ENCODE peak calls at places on chromosomes 5 and 9, in ten cellular contexts. One of them, this sample, is unnamed.

GRCh38 chr9:128420651-128421473 is at the start of gene CERCAM:
- DNase-seq in RWPE1: peak
- DNase-seq in endothelial cell: peak
- DNase-seq in stimulated activated CD8-positive, alpha-beta memory T cell treated with anti-CD3 and anti-CD28 coated beads, Interleukin-4, amount 100 ng/mL, for 48 hours: peak
- DNase-seq in NCI-H1417: no peak
- DNase-seq in left cardiac atrium: peak
- DNase-seq in NCI-H2029: no peak
- DNase-seq in activated CD8-positive, alpha-beta memory T cell treated with anti-CD3 and anti-CD28 coated beads, Interleukin-2, amount 50 U/mL, for 4 hours: peak
- DNase-seq in IMR-90: peak
- DNase-seq in effector CD8-positive, alpha-beta T cell: peak
- DNase-seq in this sample: peak

GRCh38 chr9:86485359-86485758 is 131.1 kb upstream of the TUT7 start:
- DNase-seq in IMR-90: no peak
- DNase-seq in RWPE1: no peak
- DNase-seq in endothelial cell: no peak
- DNase-seq in effector CD8-positive, alpha-beta T cell: no peak
- DNase-seq in stimulated activated CD8-positive, alpha-beta memory T cell treated with anti-CD3 and anti-CD28 coated beads, Interleukin-4, amount 100 ng/mL, for 48 hours: peak
- DNase-seq in NCI-H1417: no peak
- DNase-seq in left cardiac atrium: no peak
- DNase-seq in NCI-H2029: no peak
- DNase-seq in activated CD8-positive, alpha-beta memory T cell treated with anti-CD3 and anti-CD28 coated beads, Interleukin-2, amount 50 U/mL, for 4 hours: no peak
- DNase-seq in this sample: no peak

GRCh38 chr5:44331471-44332079 is 57.6 kb downstream of the FGF10 start:
- DNase-seq in IMR-90: no peak
- DNase-seq in stimulated activated CD8-positive, alpha-beta memory T cell treated with anti-CD3 and anti-CD28 coated beads, Interleukin-4, amount 100 ng/mL, for 48 hours: no peak
- DNase-seq in NCI-H1417: no peak
- DNase-seq in activated CD8-positive, alpha-beta memory T cell treated with anti-CD3 and anti-CD28 coated beads, Interleukin-2, amount 50 U/mL, for 4 hours: no peak
- DNase-seq in NCI-H2029: no peak
- DNase-seq in endothelial cell: no peak
- DNase-seq in RWPE1: no peak
- DNase-seq in effector CD8-positive, alpha-beta T cell: no peak
- DNase-seq in left cardiac atrium: no peak
- DNase-seq in this sample: no peak

GRCh38 chr5:125198270-125198974 is 452.0 kb upstream of the ZNF608 start:
- DNase-seq in effector CD8-positive, alpha-beta T cell: no peak
- DNase-seq in activated CD8-positive, alpha-beta memory T cell treated with anti-CD3 and anti-CD28 coated beads, Interleukin-2, amount 50 U/mL, for 4 hours: no peak
- DNase-seq in stimulated activated CD8-positive, alpha-beta memory T cell treated with anti-CD3 and anti-CD28 coated beads, Interleukin-4, amount 100 ng/mL, for 48 hours: no peak
- DNase-seq in NCI-H1417: peak
- DNase-seq in endothelial cell: peak
- DNase-seq in RWPE1: no peak
- DNase-seq in IMR-90: peak
- DNase-seq in NCI-H2029: peak
- DNase-seq in left cardiac atrium: peak
- DNase-seq in this sample: no peak

GRCh38 chr5:58898538-58898937 is 315.7 kb downstream of the RAB3C start:
- DNase-seq in IMR-90: no peak
- DNase-seq in stimulated activated CD8-positive, alpha-beta memory T cell treated with anti-CD3 and anti-CD28 coated beads, Interleukin-4, amount 100 ng/mL, for 48 hours: no peak
- DNase-seq in RWPE1: no peak
- DNase-seq in endothelial cell: no peak
- DNase-seq in NCI-H2029: no peak
- DNase-seq in left cardiac atrium: no peak
- DNase-seq in activated CD8-positive, alpha-beta memory T cell treated with anti-CD3 and anti-CD28 coated beads, Interleukin-2, amount 50 U/mL, for 4 hours: no peak
- DNase-seq in effector CD8-positive, alpha-beta T cell: no peak
- DNase-seq in NCI-H1417: no peak
- DNase-seq in this sample: no peak

GRCh38 chr9:80070071-80070742 is 498.4 kb downstream of the TLE4 start:
- DNase-seq in NCI-H1417: no peak
- DNase-seq in endothelial cell: no peak
- DNase-seq in stimulated activated CD8-positive, alpha-beta memory T cell treated with anti-CD3 and anti-CD28 coated beads, Interleukin-4, amount 100 ng/mL, for 48 hours: no peak
- DNase-seq in left cardiac atrium: no peak
- DNase-seq in effector CD8-positive, alpha-beta T cell: no peak
- DNase-seq in RWPE1: no peak
- DNase-seq in IMR-90: no peak
- DNase-seq in NCI-H2029: no peak
- DNase-seq in activated CD8-positive, alpha-beta memory T cell treated with anti-CD3 and anti-CD28 coated beads, Interleukin-2, amount 50 U/mL, for 4 hours: no peak
- DNase-seq in this sample: no peak

GRCh38 chr5:105952875-105953274 is 1717.9 kb downstream of the EFNA5 start:
- DNase-seq in RWPE1: no peak
- DNase-seq in endothelial cell: no peak
- DNase-seq in activated CD8-positive, alpha-beta memory T cell treated with anti-CD3 and anti-CD28 coated beads, Interleukin-2, amount 50 U/mL, for 4 hours: no peak
- DNase-seq in effector CD8-positive, alpha-beta T cell: no peak
- DNase-seq in IMR-90: peak
- DNase-seq in left cardiac atrium: no peak
- DNase-seq in NCI-H2029: peak
- DNase-seq in stimulated activated CD8-positive, alpha-beta memory T cell treated with anti-CD3 and anti-CD28 coated beads, Interleukin-4, amount 100 ng/mL, for 48 hours: no peak
- DNase-seq in NCI-H1417: peak
- DNase-seq in this sample: no peak

GRCh38 chr5:156991714-156992113 is 28.7 kb upstream of the TIMD4 start:
- DNase-seq in IMR-90: no peak
- DNase-seq in stimulated activated CD8-positive, alpha-beta memory T cell treated with anti-CD3 and anti-CD28 coated beads, Interleukin-4, amount 100 ng/mL, for 48 hours: no peak
- DNase-seq in left cardiac atrium: no peak
- DNase-seq in NCI-H1417: no peak
- DNase-seq in endothelial cell: no peak
- DNase-seq in activated CD8-positive, alpha-beta memory T cell treated with anti-CD3 and anti-CD28 coated beads, Interleukin-2, amount 50 U/mL, for 4 hours: no peak
- DNase-seq in NCI-H2029: no peak
- DNase-seq in effector CD8-positive, alpha-beta T cell: no peak
- DNase-seq in RWPE1: no peak
- DNase-seq in this sample: no peak

GRCh38 chr5:115179959-115180709 is 10.4 kb upstream of the TRIM36 start:
- DNase-seq in endothelial cell: peak
- DNase-seq in IMR-90: peak
- DNase-seq in stimulated activated CD8-positive, alpha-beta memory T cell treated with anti-CD3 and anti-CD28 coated beads, Interleukin-4, amount 100 ng/mL, for 48 hours: peak
- DNase-seq in activated CD8-positive, alpha-beta memory T cell treated with anti-CD3 and anti-CD28 coated beads, Interleukin-2, amount 50 U/mL, for 4 hours: peak
- DNase-seq in NCI-H1417: peak
- DNase-seq in RWPE1: peak
- DNase-seq in left cardiac atrium: no peak
- DNase-seq in NCI-H2029: peak
- DNase-seq in effector CD8-positive, alpha-beta T cell: no peak
- DNase-seq in this sample: no peak

GRCh38 chr5:13660072-13660471 is 284.4 kb downstream of the DNAH5 start:
- DNase-seq in RWPE1: no peak
- DNase-seq in stimulated activated CD8-positive, alpha-beta memory T cell treated with anti-CD3 and anti-CD28 coated beads, Interleukin-4, amount 100 ng/mL, for 48 hours: no peak
- DNase-seq in NCI-H1417: no peak
- DNase-seq in endothelial cell: no peak
- DNase-seq in IMR-90: peak
- DNase-seq in effector CD8-positive, alpha-beta T cell: no peak
- DNase-seq in NCI-H2029: no peak
- DNase-seq in activated CD8-positive, alpha-beta memory T cell treated with anti-CD3 and anti-CD28 coated beads, Interleukin-2, amount 50 U/mL, for 4 hours: no peak
- DNase-seq in left cardiac atrium: no peak
- DNase-seq in this sample: no peak

GRCh38 chr5:154214236-154215106 is 23.9 kb downstream of the GALNT10 start:
- DNase-seq in left cardiac atrium: no peak
- DNase-seq in activated CD8-positive, alpha-beta memory T cell treated with anti-CD3 and anti-CD28 coated beads, Interleukin-2, amount 50 U/mL, for 4 hours: no peak
- DNase-seq in endothelial cell: no peak
- DNase-seq in RWPE1: peak
- DNase-seq in stimulated activated CD8-positive, alpha-beta memory T cell treated with anti-CD3 and anti-CD28 coated beads, Interleukin-4, amount 100 ng/mL, for 48 hours: no peak
- DNase-seq in NCI-H2029: no peak
- DNase-seq in NCI-H1417: no peak
- DNase-seq in effector CD8-positive, alpha-beta T cell: no peak
- DNase-seq in IMR-90: peak
- DNase-seq in this sample: no peak

GRCh38 chr5:138352722-138353549 is 451 bp downstream of the KDM3B start:
- DNase-seq in RWPE1: peak
- DNase-seq in activated CD8-positive, alpha-beta memory T cell treated with anti-CD3 and anti-CD28 coated beads, Interleukin-2, amount 50 U/mL, for 4 hours: peak
- DNase-seq in IMR-90: peak
- DNase-seq in NCI-H1417: peak
- DNase-seq in stimulated activated CD8-positive, alpha-beta memory T cell treated with anti-CD3 and anti-CD28 coated beads, Interleukin-4, amount 100 ng/mL, for 48 hours: peak
- DNase-seq in left cardiac atrium: peak
- DNase-seq in NCI-H2029: no peak
- DNase-seq in effector CD8-positive, alpha-beta T cell: peak
- DNase-seq in endothelial cell: peak
- DNase-seq in this sample: peak

GRCh38 chr5:112228672-112229071 is 190.4 kb downstream of the EPB41L4A start:
- DNase-seq in stimulated activated CD8-positive, alpha-beta memory T cell treated with anti-CD3 and anti-CD28 coated beads, Interleukin-4, amount 100 ng/mL, for 48 hours: no peak
- DNase-seq in RWPE1: peak
- DNase-seq in NCI-H1417: no peak
- DNase-seq in activated CD8-positive, alpha-beta memory T cell treated with anti-CD3 and anti-CD28 coated beads, Interleukin-2, amount 50 U/mL, for 4 hours: no peak
- DNase-seq in left cardiac atrium: peak
- DNase-seq in effector CD8-positive, alpha-beta T cell: no peak
- DNase-seq in NCI-H2029: peak
- DNase-seq in IMR-90: peak
- DNase-seq in endothelial cell: no peak
- DNase-seq in this sample: peak

GRCh38 chr5:105034335-105034734 is 1471.7 kb upstream of the NUDT12 start:
- DNase-seq in effector CD8-positive, alpha-beta T cell: no peak
- DNase-seq in endothelial cell: no peak
- DNase-seq in stimulated activated CD8-positive, alpha-beta memory T cell treated with anti-CD3 and anti-CD28 coated beads, Interleukin-4, amount 100 ng/mL, for 48 hours: no peak
- DNase-seq in NCI-H2029: no peak
- DNase-seq in activated CD8-positive, alpha-beta memory T cell treated with anti-CD3 and anti-CD28 coated beads, Interleukin-2, amount 50 U/mL, for 4 hours: no peak
- DNase-seq in RWPE1: no peak
- DNase-seq in left cardiac atrium: no peak
- DNase-seq in IMR-90: no peak
- DNase-seq in NCI-H1417: no peak
- DNase-seq in this sample: no peak

GRCh38 chr9:37840560-37841194 is 40.1 kb downstream of the DCAF10 start:
- DNase-seq in endothelial cell: no peak
- DNase-seq in NCI-H1417: no peak
- DNase-seq in RWPE1: peak
- DNase-seq in NCI-H2029: no peak
- DNase-seq in stimulated activated CD8-positive, alpha-beta memory T cell treated with anti-CD3 and anti-CD28 coated beads, Interleukin-4, amount 100 ng/mL, for 48 hours: peak
- DNase-seq in left cardiac atrium: no peak
- DNase-seq in activated CD8-positive, alpha-beta memory T cell treated with anti-CD3 and anti-CD28 coated beads, Interleukin-2, amount 50 U/mL, for 4 hours: no peak
- DNase-seq in IMR-90: peak
- DNase-seq in effector CD8-positive, alpha-beta T cell: no peak
- DNase-seq in this sample: no peak

GRCh38 chr5:112862085-112862484 is 998 bp downstream of the SRP19 start:
- DNase-seq in left cardiac atrium: no peak
- DNase-seq in NCI-H1417: no peak
- DNase-seq in NCI-H2029: no peak
- DNase-seq in activated CD8-positive, alpha-beta memory T cell treated with anti-CD3 and anti-CD28 coated beads, Interleukin-2, amount 50 U/mL, for 4 hours: no peak
- DNase-seq in effector CD8-positive, alpha-beta T cell: no peak
- DNase-seq in RWPE1: peak
- DNase-seq in endothelial cell: no peak
- DNase-seq in IMR-90: no peak
- DNase-seq in stimulated activated CD8-positive, alpha-beta memory T cell treated with anti-CD3 and anti-CD28 coated beads, Interleukin-4, amount 100 ng/mL, for 48 hours: no peak
- DNase-seq in this sample: no peak

GRCh38 chr9:19074836-19075235 is 25.6 kb downstream of the RRAGA start:
- DNase-seq in IMR-90: peak
- DNase-seq in endothelial cell: no peak
- DNase-seq in NCI-H2029: no peak
- DNase-seq in NCI-H1417: no peak
- DNase-seq in activated CD8-positive, alpha-beta memory T cell treated with anti-CD3 and anti-CD28 coated beads, Interleukin-2, amount 50 U/mL, for 4 hours: no peak
- DNase-seq in left cardiac atrium: no peak
- DNase-seq in effector CD8-positive, alpha-beta T cell: no peak
- DNase-seq in RWPE1: peak
- DNase-seq in stimulated activated CD8-positive, alpha-beta memory T cell treated with anti-CD3 and anti-CD28 coated beads, Interleukin-4, amount 100 ng/mL, for 48 hours: no peak
- DNase-seq in this sample: no peak

GRCh38 chr5:99010294-99010693 is 81.5 kb upstream of the CHD1 start:
- DNase-seq in effector CD8-positive, alpha-beta T cell: no peak
- DNase-seq in activated CD8-positive, alpha-beta memory T cell treated with anti-CD3 and anti-CD28 coated beads, Interleukin-2, amount 50 U/mL, for 4 hours: no peak
- DNase-seq in RWPE1: no peak
- DNase-seq in endothelial cell: no peak
- DNase-seq in NCI-H1417: no peak
- DNase-seq in left cardiac atrium: no peak
- DNase-seq in stimulated activated CD8-positive, alpha-beta memory T cell treated with anti-CD3 and anti-CD28 coated beads, Interleukin-4, amount 100 ng/mL, for 48 hours: no peak
- DNase-seq in IMR-90: no peak
- DNase-seq in NCI-H2029: no peak
- DNase-seq in this sample: no peak

GRCh38 chr5:128007939-128008338 is 75.6 kb upstream of the SLC12A2 start:
- DNase-seq in effector CD8-positive, alpha-beta T cell: no peak
- DNase-seq in activated CD8-positive, alpha-beta memory T cell treated with anti-CD3 and anti-CD28 coated beads, Interleukin-2, amount 50 U/mL, for 4 hours: no peak
- DNase-seq in IMR-90: peak
- DNase-seq in RWPE1: no peak
- DNase-seq in NCI-H2029: no peak
- DNase-seq in left cardiac atrium: no peak
- DNase-seq in endothelial cell: no peak
- DNase-seq in stimulated activated CD8-positive, alpha-beta memory T cell treated with anti-CD3 and anti-CD28 coated beads, Interleukin-4, amount 100 ng/mL, for 48 hours: no peak
- DNase-seq in NCI-H1417: no peak
- DNase-seq in this sample: no peak

GRCh38 chr5:18270635-18271338 is 636.5 kb downstream of the TAF11L14 start:
- DNase-seq in stimulated activated CD8-positive, alpha-beta memory T cell treated with anti-CD3 and anti-CD28 coated beads, Interleukin-4, amount 100 ng/mL, for 48 hours: no peak
- DNase-seq in NCI-H1417: no peak
- DNase-seq in left cardiac atrium: no peak
- DNase-seq in IMR-90: no peak
- DNase-seq in endothelial cell: no peak
- DNase-seq in RWPE1: no peak
- DNase-seq in NCI-H2029: no peak
- DNase-seq in activated CD8-positive, alpha-beta memory T cell treated with anti-CD3 and anti-CD28 coated beads, Interleukin-2, amount 50 U/mL, for 4 hours: no peak
- DNase-seq in effector CD8-positive, alpha-beta T cell: no peak
- DNase-seq in this sample: no peak

This sample was measured in ascending aorta.